ENCODE peak calls at places on chromosomes 11 and 22, in eight cellular contexts. One of them, this sample, is unnamed.

GRCh38 chr11:67053896-67054850 is 2.5 kb upstream of the RHOD start:
- DNase-seq in NCI-H1092 treated with DMSO at 0.1 percent for 48 hours: peak
- DNase-seq in CD4-positive, CD25-positive, alpha-beta regulatory T cell: peak
- DNase-seq in cardiac muscle cell: peak
- DNase-seq in dorsolateral prefrontal cortex: peak
- DNase-seq in cardiac fibroblast: peak
- DNase-seq in chondrocyte: no peak
- DNase-seq in brain microvascular endothelial cell: peak
- DNase-seq in this sample: peak

GRCh38 chr22:49303061-49303735 is 524.5 kb downstream of the BRD1 start:
- DNase-seq in CD4-positive, CD25-positive, alpha-beta regulatory T cell: no peak
- DNase-seq in brain microvascular endothelial cell: no peak
- DNase-seq in NCI-H1092 treated with DMSO at 0.1 percent for 48 hours: no peak
- DNase-seq in dorsolateral prefrontal cortex: no peak
- DNase-seq in chondrocyte: peak
- DNase-seq in cardiac muscle cell: no peak
- DNase-seq in cardiac fibroblast: no peak
- DNase-seq in this sample: no peak

GRCh38 chr22:44550666-44551491 is 52.8 kb upstream of the RTL6 start:
- DNase-seq in NCI-H1092 treated with DMSO at 0.1 percent for 48 hours: peak
- DNase-seq in brain microvascular endothelial cell: peak
- DNase-seq in cardiac muscle cell: peak
- DNase-seq in chondrocyte: peak
- DNase-seq in cardiac fibroblast: peak
- DNase-seq in CD4-positive, CD25-positive, alpha-beta regulatory T cell: no peak
- DNase-seq in dorsolateral prefrontal cortex: no peak
- DNase-seq in this sample: peak

GRCh38 chr11:123526027-123526805 is 96.1 kb downstream of the GRAMD1B start:
- DNase-seq in cardiac fibroblast: no peak
- DNase-seq in cardiac muscle cell: no peak
- DNase-seq in CD4-positive, CD25-positive, alpha-beta regulatory T cell: no peak
- DNase-seq in NCI-H1092 treated with DMSO at 0.1 percent for 48 hours: no peak
- DNase-seq in dorsolateral prefrontal cortex: peak
- DNase-seq in brain microvascular endothelial cell: no peak
- DNase-seq in chondrocyte: no peak
- DNase-seq in this sample: no peak

GRCh38 chr22:19176732-19177131 is 1.8 kb downstream of the SLC25A1 start:
- DNase-seq in chondrocyte: peak
- DNase-seq in cardiac fibroblast: no peak
- DNase-seq in cardiac muscle cell: no peak
- DNase-seq in NCI-H1092 treated with DMSO at 0.1 percent for 48 hours: no peak
- DNase-seq in brain microvascular endothelial cell: no peak
- DNase-seq in CD4-positive, CD25-positive, alpha-beta regulatory T cell: no peak
- DNase-seq in dorsolateral prefrontal cortex: no peak
- DNase-seq in this sample: no peak

GRCh38 chr22:46730568-46731245 is 7.3 kb downstream of the CERK start:
- DNase-seq in cardiac muscle cell: no peak
- DNase-seq in chondrocyte: no peak
- DNase-seq in cardiac fibroblast: no peak
- DNase-seq in dorsolateral prefrontal cortex: no peak
- DNase-seq in brain microvascular endothelial cell: no peak
- DNase-seq in NCI-H1092 treated with DMSO at 0.1 percent for 48 hours: no peak
- DNase-seq in CD4-positive, CD25-positive, alpha-beta regulatory T cell: no peak
- DNase-seq in this sample: peak

GRCh38 chr11:73761403-73761945 is 600 bp upstream of the RAB6A start:
- DNase-seq in brain microvascular endothelial cell: no peak
- DNase-seq in dorsolateral prefrontal cortex: no peak
- DNase-seq in cardiac fibroblast: no peak
- DNase-seq in cardiac muscle cell: no peak
- DNase-seq in NCI-H1092 treated with DMSO at 0.1 percent for 48 hours: no peak
- DNase-seq in chondrocyte: no peak
- DNase-seq in CD4-positive, CD25-positive, alpha-beta regulatory T cell: no peak
- DNase-seq in this sample: no peak

GRCh38 chr11:130882138-130882551 is 34.1 kb downstream of the SNX19 start:
- DNase-seq in CD4-positive, CD25-positive, alpha-beta regulatory T cell: no peak
- DNase-seq in dorsolateral prefrontal cortex: no peak
- DNase-seq in cardiac fibroblast: no peak
- DNase-seq in chondrocyte: no peak
- DNase-seq in NCI-H1092 treated with DMSO at 0.1 percent for 48 hours: no peak
- DNase-seq in cardiac muscle cell: no peak
- DNase-seq in brain microvascular endothelial cell: no peak
- DNase-seq in this sample: no peak

GRCh38 chr22:37735054-37735453 is 38.2 kb downstream of the TRIOBP start:
- DNase-seq in chondrocyte: no peak
- DNase-seq in brain microvascular endothelial cell: no peak
- DNase-seq in CD4-positive, CD25-positive, alpha-beta regulatory T cell: no peak
- DNase-seq in cardiac muscle cell: no peak
- DNase-seq in dorsolateral prefrontal cortex: no peak
- DNase-seq in NCI-H1092 treated with DMSO at 0.1 percent for 48 hours: peak
- DNase-seq in cardiac fibroblast: peak
- DNase-seq in this sample: peak

This sample was measured in mesenchymal stem cell.